ENCODE peak calls at places on chromosome 15, in nine cellular contexts. F, P, J, U, Y, N, A, Q and I are unnamed samples.

GRCh38 chr15:84400017-84400740 is 164.6 kb downstream of the GOLGA6L4 start:
- DNase-seq in N (no peak), A (no peak), P (no peak), Y (no peak), J (no peak), Q (no peak), U (peak; percentile 7), F (no peak), I (no peak)

GRCh38 chr15:89898628-89899302 is 5.0 kb upstream of the AP3S2 start:
- DNase-seq in J (peak; percentile 82), N (peak; percentile 22), P (peak; percentile 47), F (peak; percentile 84), A (peak; percentile 95), Y (peak; percentile 82), U (no peak), Q (peak; percentile 42), I (peak; percentile 25)

GRCh38 chr15:41647269-41647668 is 12.9 kb upstream of the MGA start:
- DNase-seq in A (no peak), P (no peak), Y (no peak), Q (no peak), U (no peak), N (no peak), F (no peak), J (no peak), I (no peak)

GRCh38 chr15:81338422-81339007 is 14.6 kb upstream of the STARD5 start:
- DNase-seq in A (no peak), Y (no peak), U (no peak), P (peak; percentile 92), N (no peak), J (peak; percentile 40), Q (peak; percentile 97), F (no peak), I (no peak)

GRCh38 chr15:91940466-91941381 is 87.2 kb downstream of the SLCO3A1 start:
- DNase-seq in N (no peak), U (no peak), Q (no peak), Y (peak; percentile 57), P (no peak), A (no peak), F (no peak), J (peak; percentile 64), I (no peak)

GRCh38 chr15:58303236-58303635 is 128.6 kb upstream of the LIPC start:
- DNase-seq in U (no peak), Q (no peak), P (no peak), Y (no peak), F (no peak), J (no peak), N (no peak), A (no peak), I (no peak)

GRCh38 chr15:70830615-70831014 is 23.3 kb downstream of the LARP6 start:
- DNase-seq in A (no peak), P (no peak), Y (no peak), N (no peak), F (no peak), Q (no peak), U (no peak), J (no peak), I (no peak)

GRCh38 chr15:88866295-88866881 is 29.0 kb downstream of the HAPLN3 start:
- DNase-seq in Y (no peak), J (no peak), P (no peak), U (no peak), Q (no peak), A (no peak), F (no peak), N (no peak), I (no peak)

GRCh38 chr15:52505141-52505540 is 23.5 kb downstream of the MYO5A start:
- DNase-seq in F (peak; percentile 52), Q (no peak), U (no peak), Y (no peak), P (no peak), N (no peak), A (no peak), J (peak; percentile 91), I (no peak)

GRCh38 chr15:70078578-70079417 is 18.9 kb downstream of the TLE3 start:
- DNase-seq in P (no peak), Y (peak; percentile 51), U (peak; percentile 54), N (no peak), F (no peak), Q (no peak), A (no peak), J (no peak), I (no peak)

GRCh38 chr15:90882781-90883525 is 1.4 kb upstream of the FES start:
- DNase-seq in U (no peak), Y (no peak), F (no peak), A (no peak), N (no peak), Q (no peak), J (no peak), P (no peak), I (no peak)

GRCh38 chr15:63973212-63974009 is 72.9 kb downstream of the DAPK2 start:
- DNase-seq in J (peak; percentile 49), P (peak; percentile 67), Q (peak; percentile 35), F (no peak), U (no peak), Y (no peak), N (no peak), A (no peak), I (no peak)

GRCh38 chr15:66941791-66942190 is 123.6 kb upstream of the SMAD3 start:
- DNase-seq in Q (no peak), Y (peak; percentile 5), J (no peak), F (no peak), A (no peak), U (no peak), P (no peak), N (no peak), I (no peak)

GRCh38 chr15:66945286-66945685 is 120.1 kb upstream of the SMAD3 start:
- DNase-seq in A (no peak), Q (no peak), N (no peak), F (no peak), P (no peak), J (no peak), U (no peak), Y (peak; percentile 12), I (no peak)

GRCh38 chr15:66942649-66943390 is 122.6 kb upstream of the SMAD3 start:
- DNase-seq in A (no peak), F (no peak), U (no peak), P (no peak), Q (no peak), Y (peak; percentile 14), N (no peak), J (no peak), I (no peak)

GRCh38 chr15:66944121-66944520 is 121.3 kb upstream of the SMAD3 start:
- DNase-seq in N (no peak), U (no peak), A (no peak), F (no peak), J (no peak), Q (no peak), P (no peak), Y (peak; percentile 29), I (no peak)

GRCh38 chr15:66943456-66944095 is 121.8 kb upstream of the SMAD3 start:
- DNase-seq in A (no peak), P (no peak), J (peak; percentile 45), N (no peak), F (no peak), U (no peak), Q (no peak), Y (peak; percentile 41), I (no peak)
- TF ChIP-seq CTCF in A (peak; percentile 42), P (no peak), J (peak; percentile 28), N (no peak), F (no peak), U (no peak), Q (no peak), Y (no peak), I (no peak)

GRCh38 chr15:65806387-65806786 is 14.3 kb upstream of the DENND4A start:
- DNase-seq in P (no peak), Q (no peak), U (no peak), N (no peak), J (no peak), F (no peak), A (no peak), Y (no peak), I (no peak)

GRCh38 chr15:65816441-65816840 is 24.3 kb upstream of the DENND4A start:
- DNase-seq in J (no peak), Y (no peak), A (no peak), Q (no peak), N (no peak), P (no peak), U (no peak), F (no peak), I (no peak)

GRCh38 chr15:65812467-65812866 is 20.4 kb upstream of the DENND4A start:
- DNase-seq in F (no peak), P (no peak), Y (no peak), J (no peak), U (no peak), A (no peak), Q (no peak), N (no peak), I (no peak)

GRCh38 chr15:65812921-65813320 is 20.8 kb upstream of the DENND4A start:
- DNase-seq in Q (no peak), F (no peak), Y (no peak), N (no peak), J (no peak), P (no peak), U (no peak), A (no peak), I (no peak)

DNA sequence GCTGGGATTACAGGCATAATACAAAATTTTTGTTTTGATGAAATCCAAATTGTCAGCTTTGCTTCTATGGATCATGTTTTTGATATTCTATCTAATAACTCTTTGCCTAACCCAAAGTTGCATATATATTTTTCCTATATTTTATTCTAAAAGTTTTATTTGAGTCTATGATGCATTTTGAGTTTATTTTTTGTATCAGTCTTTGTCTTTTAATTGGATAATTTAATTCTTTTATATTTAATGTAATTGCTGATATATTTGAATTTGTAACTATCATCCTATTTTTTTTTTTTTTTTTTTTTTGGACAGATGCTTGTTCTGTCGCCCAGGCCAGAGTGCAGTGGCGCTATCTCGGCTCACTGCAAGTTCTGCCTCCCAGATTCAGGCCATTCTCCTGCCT is 19.7 kb upstream of the DENND4A start:
- DNase-seq in U (no peak), N (no peak), F (no peak), J (no peak), Q (no peak), A (no peak), Y (no peak), P (no peak), I (no peak)
- TF ChIP-seq CTCF in U (no peak), N (no peak), F (no peak), J (no peak), Q (no peak), A (no peak), Y (no peak), P (no peak), I (no peak)

DNA sequence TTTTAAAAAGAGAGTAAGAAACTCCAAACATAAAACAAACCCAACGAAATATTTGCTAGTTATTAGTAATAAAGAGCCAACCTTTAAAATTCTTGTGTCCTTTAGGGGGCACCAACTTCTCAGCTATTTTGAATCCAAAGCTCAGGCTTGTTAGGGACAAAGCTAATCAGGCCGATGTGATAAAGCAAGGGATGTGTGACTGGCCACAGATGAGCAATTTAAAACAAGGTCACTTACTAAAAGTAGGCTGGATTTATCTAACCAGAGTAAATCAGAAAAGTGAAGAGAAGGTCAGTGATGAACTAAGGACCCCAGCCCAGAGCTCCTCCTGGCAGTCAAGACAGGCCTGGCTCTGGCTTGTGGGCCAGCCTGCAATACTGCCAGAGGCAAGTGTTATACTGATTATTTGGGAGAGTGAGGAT is 108.5 kb downstream of the CYP19A1 start:
- DNase-seq in U (no peak), Q (peak; percentile 77), J (peak; percentile 40), A (peak; percentile 19), P (peak; percentile 27), Y (no peak), F (peak; percentile 69), N (no peak), I (no peak)
- TF ChIP-seq CTCF in U (peak; percentile 41), Q (peak; percentile 51), J (peak; percentile 8), A (peak; percentile 48), P (peak; percentile 41), Y (peak; percentile 24), F (peak; percentile 54), N (no peak), I (no peak)

GRCh38 chr15:78317145-78317836 is 17.9 kb upstream of the SKIC8 start:
- DNase-seq in Q (no peak), P (no peak), A (no peak), U (no peak), N (no peak), Y (no peak), J (peak; percentile 30), F (no peak), I (no peak)
- TF ChIP-seq CTCF in Q (no peak), P (no peak), A (peak; percentile 17), U (no peak), N (no peak), Y (peak; percentile 59), J (no peak), F (peak; percentile 17), I (no peak)